ENCODE peak calls at places on chromosomes 5 and 9, in nine cellular contexts. N, T, P, K, G, A, X, M and B are unnamed samples.

GRCh38 chr9:70043689-70044449 is at the start of gene MAMDC2:
- DNase-seq in N (no peak), G (no peak), K (no peak), P (no peak), T (peak), A (no peak), X (peak), M (peak), B (no peak)

GRCh38 chr5:153551537-153552079 is 61.1 kb downstream of the GRIA1 start:
- DNase-seq in K (peak), G (no peak), T (no peak), N (peak), P (no peak), M (peak), X (no peak), A (no peak), B (no peak)

GRCh38 chr9:127796225-127796813 is 6.4 kb upstream of the FPGS start:
- DNase-seq in M (peak), A (no peak), K (no peak), T (no peak), X (no peak), P (no peak), N (peak), G (no peak), B (no peak)

GRCh38 chr5:15234366-15234765 is 265.6 kb upstream of the FBXL7 start:
- DNase-seq in T (no peak), G (no peak), X (no peak), P (no peak), N (no peak), K (no peak), M (no peak), A (no peak), B (no peak)

GRCh38 chr9:135701067-135701967 is 668 bp upstream of the KCNT1 start:
- DNase-seq in T (no peak), G (no peak), K (no peak), P (no peak), M (no peak), X (no peak), N (no peak), A (no peak), B (no peak)

GRCh38 chr9:105127863-105128220 is 116.6 kb upstream of the SLC44A1 start:
- DNase-seq in T (no peak), M (peak), N (peak), G (no peak), A (peak), X (no peak), P (peak), K (no peak), B (peak)

GRCh38 chr5:50967388-50968039 is 301.1 kb downstream of the PARP8 start:
- DNase-seq in M (no peak), K (no peak), N (no peak), X (no peak), T (peak), A (no peak), P (no peak), G (no peak), B (no peak)

GRCh38 chr5:134837530-134838181 is 8.1 kb upstream of the C5orf24 start:
- DNase-seq in N (no peak), T (no peak), K (no peak), G (no peak), P (no peak), M (peak), X (no peak), A (no peak), B (no peak)

GRCh38 chr9:9299134-9299533 is 1313.7 kb downstream of the PTPRD start:
- DNase-seq in A (no peak), X (no peak), T (no peak), N (no peak), G (no peak), K (no peak), P (no peak), M (no peak), B (no peak)

GRCh38 chr5:36723921-36724320 is 117.5 kb downstream of the SLC1A3 start:
- DNase-seq in G (no peak), N (no peak), A (peak), M (no peak), T (no peak), P (no peak), X (no peak), K (no peak), B (peak)

GRCh38 chr9:89234636-89235035 is 56.0 kb upstream of the SHC3 start:
- DNase-seq in T (peak), A (peak), M (no peak), P (no peak), G (peak), X (no peak), N (no peak), K (no peak), B (no peak)

GRCh38 chr5:540215-541147 is 16.2 kb upstream of the SLC9A3 start:
- DNase-seq in N (no peak), X (no peak), A (no peak), G (no peak), M (no peak), P (no peak), K (no peak), T (peak), B (no peak)

GRCh38 chr9:86424246-86424891 is 70.2 kb upstream of the TUT7 start:
- DNase-seq in M (peak), T (no peak), P (no peak), X (no peak), K (no peak), A (no peak), N (peak), G (no peak), B (no peak)

GRCh38 chr9:129143031-129143441 is 31.8 kb downstream of the PTPA start:
- DNase-seq in N (peak), A (peak), K (peak), G (peak), T (peak), X (peak), P (peak), M (peak), B (peak)

GRCh38 chr9:32525506-32525905 is 490 bp downstream of the RIGI start:
- DNase-seq in T (no peak), M (no peak), N (peak), G (no peak), X (no peak), A (no peak), P (no peak), K (no peak), B (no peak)

GRCh38 chr9:125025584-125025983 is 84.7 kb upstream of the GOLGA1 start:
- DNase-seq in M (peak), P (no peak), G (no peak), A (no peak), X (no peak), T (no peak), K (no peak), N (no peak), B (no peak)

GRCh38 chr5:115243412-115243811 is 19.3 kb downstream of the PGGT1B start:
- DNase-seq in P (no peak), M (peak), G (no peak), A (peak), K (no peak), N (no peak), X (no peak), T (no peak), B (no peak)

GRCh38 chr5:99070355-99070754 is 141.5 kb upstream of the CHD1 start:
- DNase-seq in G (no peak), T (no peak), M (no peak), A (no peak), K (no peak), N (no peak), P (no peak), X (no peak), B (no peak)

GRCh38 chr5:154786414-154786813 is 31.2 kb downstream of the LARP1 start:
- DNase-seq in A (no peak), X (no peak), T (no peak), G (no peak), N (no peak), K (no peak), P (no peak), M (no peak), B (no peak)

GRCh38 chr5:8234179-8234578 is 365.2 kb downstream of the MTRR start:
- DNase-seq in P (no peak), M (no peak), A (no peak), X (no peak), N (no peak), G (no peak), T (no peak), K (no peak), B (no peak)

GRCh38 chr5:147731708-147732551 is 50.6 kb downstream of the JAKMIP2 start:
- DNase-seq in G (no peak), K (no peak), X (no peak), T (no peak), M (no peak), N (no peak), A (no peak), P (no peak), B (no peak)

GRCh38 chr9:104907278-104907951 is 20.5 kb downstream of the ABCA1 start:
- DNase-seq in X (peak), N (peak), K (no peak), P (no peak), T (no peak), G (no peak), A (no peak), M (peak), B (no peak)

GRCh38 chr5:154437281-154437965 is 8.4 kb upstream of the SAP30L start:
- DNase-seq in X (no peak), K (no peak), P (no peak), N (no peak), T (no peak), G (no peak), M (no peak), A (no peak), B (no peak)

GRCh38 chr5:122715095-122715494 is 59.8 kb upstream of the SNX2 start:
- DNase-seq in T (no peak), G (no peak), X (no peak), N (no peak), K (no peak), M (peak), P (no peak), A (no peak), B (no peak)

GRCh38 chr5:89471556-89471955 is 588.6 kb upstream of the MEF2C start:
- DNase-seq in M (peak), K (peak), A (no peak), T (no peak), N (no peak), G (no peak), X (no peak), P (no peak), B (no peak)